ENCODE peak calls at places on chromosomes 2 and 18, in five cellular contexts. J is Panc1, Y is left ventricle myocardium inferior, V is neuronal stem cell, T is heart left ventricle. B is an unnamed sample.

GRCh38 chr2:192585418-192585817 is 390.7 kb upstream of the TMEFF2 start:
- DNase-seq in J (no peak), T (no peak), Y (no peak), V (no peak), B (no peak)

GRCh38 chr2:209673811-209674210 is 97.8 kb upstream of the UNC80 start:
- DNase-seq in V (no peak), Y (no peak), T (no peak), J (no peak), B (no peak)

GRCh38 chr18:13267517-13267916 is 49.0 kb downstream of the LDLRAD4 start:
- DNase-seq in J (no peak), V (no peak), T (peak), Y (no peak), B (no peak)

GRCh38 chr2:150135223-150135883 is 352.1 kb downstream of the RND3 start:
- DNase-seq in V (no peak), T (no peak), Y (no peak), J (no peak), B (no peak)

GRCh38 chr2:176664478-176664877 is 395.2 kb downstream of the MTX2 start:
- DNase-seq in Y (no peak), J (no peak), V (no peak), T (no peak), B (no peak)

GRCh38 chr2:144477943-144478283 is 42.0 kb downstream of the ZEB2 start:
- DNase-seq in T (no peak), J (no peak), Y (no peak), V (no peak), B (no peak)

GRCh38 chr2:200336980-200337615 is 30.6 kb downstream of the SPATS2L start:
- DNase-seq in V (no peak), Y (no peak), J (no peak), T (no peak), B (no peak)

GRCh38 chr2:75100011-75100680 is 99.2 kb downstream of the TACR1 start:
- DNase-seq in J (no peak), T (no peak), V (no peak), Y (no peak), B (no peak)

GRCh38 chr2:236371010-236371409 is 106.8 kb upstream of the ASB18 start:
- DNase-seq in T (no peak), J (no peak), V (no peak), Y (no peak), B (no peak)

GRCh38 chr2:178843688-178844087 is 36.5 kb upstream of the TTN start:
- DNase-seq in Y (no peak), V (no peak), T (no peak), J (no peak), B (no peak)

GRCh38 chr2:48532174-48532573 is 2.2 kb downstream of the STON1 start:
- DNase-seq in J (no peak), V (no peak), Y (no peak), T (no peak), B (no peak)

GRCh38 chr2:178331474-178332431 is 119.2 kb downstream of the PRKRA start:
- DNase-seq in J (no peak), V (no peak), Y (no peak), T (no peak), B (no peak)

GRCh38 chr18:31648966-31649429 is 35.4 kb downstream of the B4GALT6 start:
- DNase-seq in Y (no peak), V (no peak), J (peak), T (no peak), B (no peak)

GRCh38 chr2:41004700-41005099 is 552.8 kb upstream of the SLC8A1 start:
- DNase-seq in V (no peak), T (no peak), J (no peak), Y (no peak), B (no peak)

GRCh38 chr2:66110646-66111045 is 324.3 kb upstream of the MEIS1 start:
- DNase-seq in Y (no peak), J (no peak), V (no peak), T (no peak), B (no peak)

GRCh38 chr18:22503803-22504202 is 86.1 kb upstream of the CTAGE1 start:
- DNase-seq in J (no peak), Y (peak), T (peak), V (no peak), B (no peak)

GRCh38 chr2:235366847-235367246 is 127.0 kb upstream of the AGAP1 start:
- DNase-seq in J (no peak), V (no peak), T (no peak), Y (no peak), B (no peak)

GRCh38 chr2:207825033-207825957 is 55.6 kb upstream of the FZD5 start:
- DNase-seq in Y (no peak), T (no peak), V (no peak), J (no peak), B (no peak)

GRCh38 chr18:765764-766549 is 46.1 kb downstream of the YES1 start:
- DNase-seq in V (no peak), J (no peak), T (no peak), Y (no peak), B (no peak)

GRCh38 chr2:216658702-216659231 is 25.5 kb downstream of the IGFBP2 start:
- DNase-seq in J (no peak), V (no peak), Y (no peak), T (no peak), B (no peak)

GRCh38 chr2:48092846-48093498 is 186.7 kb upstream of the FBXO11 start:
- DNase-seq in T (no peak), J (no peak), Y (no peak), V (no peak), B (no peak)

GRCh38 chr2:27049422-27050280 is 1.8 kb upstream of the AGBL5 start:
- DNase-seq in Y (no peak), J (no peak), T (peak), V (no peak), B (no peak)

GRCh38 chr2:128661955-128662564 is 343.4 kb upstream of the HS6ST1 start:
- DNase-seq in Y (no peak), V (no peak), J (no peak), T (no peak), B (no peak)

GRCh38 chr18:52077251-52077983 is 262.6 kb upstream of the DCC start:
- DNase-seq in V (no peak), T (no peak), Y (no peak), J (no peak), B (no peak)

GRCh38 chr2:218622606-218623238 is 15.0 kb downstream of the PLCD4 start:
- DNase-seq in T (no peak), V (no peak), J (no peak), Y (no peak), B (no peak)

GRCh38 chr2:166057363-166058169 is 70.3 kb downstream of the SCN1A start:
- DNase-seq in T (no peak), Y (no peak), V (peak), J (no peak), B (no peak)

GRCh38 chr18:6878881-6879280 is 149.4 kb downstream of the ARHGAP28 start:
- DNase-seq in V (no peak), T (no peak), J (no peak), Y (no peak), B (no peak)

GRCh38 chr2:64525323-64525625 is 1.1 kb downstream of the AFTPH start:
- DNase-seq in T (no peak), Y (no peak), J (no peak), V (no peak), B (no peak)

GRCh38 chr18:38579764-38580163 is 1014.2 kb upstream of the CELF4 start:
- DNase-seq in V (no peak), J (no peak), Y (no peak), T (no peak), B (no peak)

GRCh38 chr2:112821142-112821541 is 15.4 kb downstream of the IL1B start:
- DNase-seq in Y (no peak), J (no peak), V (no peak), T (no peak), B (no peak)

GRCh38 chr18:35282353-35282752 is 7.7 kb downstream of the ZSCAN30 start:
- DNase-seq in V (no peak), Y (no peak), J (peak), T (no peak), B (no peak)

GRCh38 chr18:9665311-9665710 is 42.8 kb upstream of the RAB31 start:
- DNase-seq in V (no peak), T (no peak), Y (no peak), J (no peak), B (no peak)

GRCh38 chr18:55546873-55547704 is 40.9 kb downstream of the TCF4 start:
- DNase-seq in V (no peak), T (peak), Y (no peak), J (no peak), B (no peak)

GRCh38 chr2:233470839-233471238 is 95.7 kb downstream of the USP40 start:
- DNase-seq in J (no peak), T (no peak), V (no peak), Y (no peak), B (peak)

GRCh38 chr18:2958819-2959298 is 54.1 kb downstream of the LPIN2 start:
- DNase-seq in T (no peak), Y (no peak), V (no peak), J (no peak), B (no peak)

GRCh38 chr18:48003426-48004349 is 73.2 kb upstream of the SMAD2 start:
- DNase-seq in T (peak), J (no peak), Y (peak), V (no peak), B (peak)

GRCh38 chr2:1278861-1279260 is 134.4 kb upstream of the TPO start:
- DNase-seq in J (no peak), V (no peak), Y (no peak), T (no peak), B (no peak)

DNA sequence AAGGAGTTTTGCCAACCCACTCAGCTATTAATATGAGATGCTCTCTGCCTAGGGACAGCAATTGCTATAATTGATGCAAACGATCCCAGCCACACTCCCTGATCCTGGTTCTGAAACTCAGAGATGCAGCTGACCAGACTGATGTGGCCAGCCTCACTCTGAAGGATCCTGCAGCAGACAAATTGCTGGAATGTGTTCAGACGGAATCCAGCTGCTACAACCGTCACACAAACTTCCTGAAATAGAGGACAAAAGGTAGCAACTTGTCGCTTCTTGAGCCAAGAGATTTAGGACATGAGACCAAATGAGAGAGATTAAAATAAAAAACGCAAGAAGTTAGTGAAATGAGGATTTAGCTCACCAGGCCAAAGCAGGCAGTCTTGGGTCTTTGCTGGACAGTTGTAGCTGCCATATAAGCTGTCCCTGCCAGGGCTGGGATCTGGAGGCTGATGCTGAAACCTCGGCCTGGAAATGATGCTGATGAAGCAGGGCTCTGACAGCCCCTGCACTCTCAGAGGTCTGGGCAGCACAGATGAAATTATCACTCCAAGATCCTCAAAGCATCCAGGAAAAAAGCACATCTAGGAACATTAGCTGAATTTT is 8.3 kb upstream of the YWHAQ start:
- DNase-seq in J (no peak), Y (peak), V (no peak), T (no peak), B (no peak)
- H3K27ac ChIP-seq in J (peak), Y (peak), V (no peak), T (no peak), B (no peak)

DNA sequence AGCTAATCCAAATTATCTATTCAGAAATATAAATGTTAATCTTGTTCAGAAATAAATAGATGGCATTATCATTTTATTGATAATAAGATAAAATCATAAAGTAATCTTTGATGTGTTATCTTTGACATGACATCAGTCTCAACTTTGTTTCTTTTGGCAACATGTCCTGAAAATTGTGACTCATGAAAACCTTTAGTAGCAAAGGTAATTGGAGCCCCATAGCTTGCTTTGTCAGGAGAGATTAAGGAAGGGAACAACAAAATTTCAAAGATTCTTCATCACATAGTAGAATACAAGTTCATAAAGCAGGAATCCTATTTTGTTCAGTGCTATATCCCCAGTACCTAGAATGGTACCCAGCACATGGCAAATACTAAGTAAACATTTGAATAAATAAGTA is 165.4 kb downstream of the KCNE4 start:
- DNase-seq in T (no peak), Y (no peak), J (no peak), V (no peak), B (no peak)
- H3K27ac ChIP-seq in T (no peak), Y (no peak), J (no peak), V (no peak), B (no peak)

DNA sequence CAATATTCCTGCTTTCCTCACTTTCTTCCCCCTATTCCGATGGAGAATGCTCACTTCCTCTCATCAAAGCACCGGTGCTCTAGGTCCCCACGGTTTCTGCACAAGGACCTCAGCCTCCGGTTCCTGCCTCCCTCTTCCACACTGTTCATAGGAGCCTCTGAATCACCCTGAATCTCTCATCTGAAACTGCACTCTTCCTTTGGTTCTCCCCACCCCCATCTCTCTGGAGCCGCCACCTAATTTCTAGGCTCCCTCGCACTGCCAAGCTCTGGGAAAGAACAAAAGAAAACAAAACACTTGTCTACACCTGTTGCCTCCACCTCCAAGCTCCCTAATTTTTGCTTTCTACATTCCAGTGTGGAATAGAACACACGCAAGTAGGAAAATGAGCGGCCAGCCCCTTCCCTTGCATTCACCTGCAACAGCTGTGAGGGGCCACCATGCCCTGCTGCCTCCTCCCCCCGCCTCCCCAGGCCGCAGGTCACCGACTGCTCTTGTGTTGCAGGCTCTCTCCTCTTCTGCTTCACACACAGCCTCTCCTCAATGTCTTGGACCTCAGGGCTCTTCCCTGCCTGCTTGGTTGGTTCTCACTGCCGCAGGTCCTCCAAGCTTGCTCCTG is 9.6 kb downstream of the FBXO15 start:
- DNase-seq in J (no peak), V (no peak), Y (no peak), T (no peak), B (no peak)
- H3K27ac ChIP-seq in J (no peak), V (no peak), Y (no peak), T (no peak), B (no peak)

GRCh38 chr2:71330155-71330554 is 1.4 kb upstream of the ZNF638 start:
- DNase-seq in Y (no peak), V (no peak), J (no peak), T (no peak), B (no peak)
- H3K27ac ChIP-seq in Y (no peak), V (no peak), J (no peak), T (no peak), B (no peak)

GRCh38 chr18:49322770-49323490 is 137.5 kb downstream of the DYM start:
- DNase-seq in J (no peak), T (no peak), V (no peak), Y (no peak), B (no peak)

GRCh38 chr18:49321800-49322461 is 138.5 kb downstream of the DYM start:
- DNase-seq in V (no peak), J (no peak), Y (no peak), T (no peak), B (no peak)

GRCh38 chr18:49319590-49319989 is 140.9 kb downstream of the DYM start:
- DNase-seq in Y (no peak), T (no peak), J (no peak), V (no peak), B (no peak)

GRCh38 chr18:49321271-49321670 is 139.2 kb downstream of the DYM start:
- DNase-seq in J (no peak), Y (no peak), V (no peak), T (no peak), B (no peak)
- H3K27ac ChIP-seq in J (no peak), Y (no peak), V (no peak), T (no peak), B (no peak)

GRCh38 chr18:63186520-63186919 is 133.0 kb downstream of the BCL2 start:
- DNase-seq in Y (no peak), V (no peak), J (no peak), T (no peak), B (no peak)

GRCh38 chr18:63189817-63190216 is 129.8 kb downstream of the BCL2 start:
- DNase-seq in J (no peak), V (no peak), Y (no peak), T (no peak), B (no peak)

GRCh38 chr18:63186934-63187574 is 132.5 kb downstream of the BCL2 start:
- DNase-seq in Y (no peak), J (no peak), T (no peak), V (no peak), B (no peak)

GRCh38 chr18:63189041-63189440 is 130.5 kb downstream of the BCL2 start:
- DNase-seq in V (no peak), J (no peak), T (no peak), Y (no peak), B (no peak)

DNA sequence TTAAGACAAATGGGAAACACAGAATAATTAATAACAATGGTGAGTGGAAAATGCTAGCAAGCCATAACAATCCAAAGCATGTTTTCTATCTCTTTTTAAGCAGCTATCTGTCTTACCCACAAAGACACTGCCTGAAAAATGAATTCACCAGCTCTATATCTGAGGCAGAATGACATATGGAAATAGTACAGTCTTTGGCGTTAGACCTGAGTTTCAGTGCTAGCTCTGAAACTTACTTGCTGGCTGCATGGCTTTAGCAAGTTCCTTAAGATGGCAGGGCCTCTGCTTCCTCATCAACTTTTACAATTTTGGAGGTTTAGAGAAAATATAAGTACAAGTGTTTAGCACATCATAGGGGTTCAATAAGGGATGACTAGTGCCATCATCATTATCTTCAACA is 131.5 kb downstream of the BCL2 start:
- DNase-seq in Y (no peak), J (no peak), T (no peak), V (no peak), B (no peak)
- H3K27ac ChIP-seq in Y (peak), J (no peak), T (no peak), V (no peak), B (no peak)

GRCh38 chr2:39510087-39510486 is 73.0 kb upstream of the MAP4K3 start:
- DNase-seq in V (no peak), J (no peak), Y (no peak), T (no peak), B (no peak)
- H3K27ac ChIP-seq in V (no peak), J (no peak), Y (peak), T (peak), B (no peak)

GRCh38 chr2:10042301-10043161 is 819 bp upstream of the KLF11 start:
- DNase-seq in J (peak), Y (peak), V (no peak), T (peak), B (peak)
- H3K27ac ChIP-seq in J (peak), Y (peak), V (no peak), T (peak), B (peak)